ENCODE peak calls at places on chromosomes 1 and 21, in five cellular contexts. D, H, R, F and K are unnamed samples.

GRCh38 chr1:118333601-118334241 is 148.7 kb upstream of the SPAG17 start:
- DNase-seq in F (no peak), R (no peak), D (no peak), H (no peak), K (no peak)

GRCh38 chr1:78758493-78758892 is 108.9 kb downstream of the IFI44 start:
- DNase-seq in R (peak; percentile 17), H (no peak), F (no peak), D (no peak), K (no peak)

GRCh38 chr1:208177656-208178055 is 66.5 kb downstream of the PLXNA2 start:
- DNase-seq in F (no peak), H (no peak), D (peak; percentile 24), R (no peak), K (no peak)

GRCh38 chr1:28456078-28456477 is 49.8 kb upstream of the RCC1 start:
- DNase-seq in H (no peak), D (peak; percentile 77), R (peak; percentile 83), F (no peak), K (no peak)

GRCh38 chr21:25234857-25235801 is 372.2 kb downstream of the MRPL39 start:
- DNase-seq in F (no peak), D (no peak), R (no peak), H (no peak), K (no peak)

GRCh38 chr1:230043102-230043501 is 23.9 kb upstream of the GALNT2 start:
- DNase-seq in D (no peak), R (no peak), F (no peak), H (no peak), K (no peak)

GRCh38 chr1:208291923-208292711 is 47.9 kb upstream of the PLXNA2 start:
- DNase-seq in H (no peak), D (no peak), F (no peak), R (no peak), K (no peak)

GRCh38 chr21:45747802-45748445 is 104.4 kb downstream of the PCBP3 start:
- DNase-seq in D (peak; percentile 90), R (peak; percentile 51), H (no peak), F (no peak), K (peak; percentile 80)

GRCh38 chr1:184590163-184590750 is 164.4 kb downstream of the EDEM3 start:
- DNase-seq in D (no peak), H (peak; percentile 67), R (no peak), F (no peak), K (no peak)

GRCh38 chr1:60942291-60942690 is 140.1 kb upstream of the NFIA start:
- DNase-seq in D (no peak), H (no peak), F (no peak), R (no peak), K (no peak)

GRCh38 chr1:71087713-71088112 is 6.9 kb upstream of the ZRANB2 start:
- DNase-seq in H (no peak), F (no peak), D (no peak), R (no peak), K (no peak)

GRCh38 chr1:216598448-216598847 is 124.8 kb downstream of the ESRRG start:
- DNase-seq in D (no peak), H (no peak), R (no peak), F (no peak), K (no peak)

GRCh38 chr1:18668051-18668450 is 37.4 kb downstream of the PAX7 start:
- DNase-seq in R (no peak), F (no peak), H (no peak), D (no peak), K (no peak)

GRCh38 chr1:1212780-1213152 is 1.2 kb downstream of the TNFRSF4 start:
- DNase-seq in F (peak; percentile 78), H (no peak), R (peak; percentile 11), D (no peak), K (peak; percentile 14)

GRCh38 chr1:168742386-168742785 is 13.4 kb upstream of the DPT start:
- DNase-seq in D (no peak), F (no peak), H (no peak), R (no peak), K (no peak)

GRCh38 chr1:212583082-212583615 is 25.4 kb upstream of the ATF3 start:
- DNase-seq in F (no peak), D (no peak), H (no peak), R (no peak), K (no peak)

GRCh38 chr1:53410100-53410541 is 49.1 kb upstream of the DMRTB1 start:
- DNase-seq in R (peak; percentile 47), H (no peak), F (no peak), D (peak; percentile 63), K (peak; percentile 71)

GRCh38 chr1:22832414-22832786 is 121.8 kb downstream of the EPHB2 start:
- DNase-seq in H (no peak), R (peak; percentile 80), F (no peak), D (peak; percentile 74), K (no peak)

GRCh38 chr1:199272107-199272506 is 633.3 kb downstream of the PTPRC start:
- DNase-seq in R (peak; percentile 74), D (peak; percentile 74), F (no peak), H (no peak), K (no peak)

GRCh38 chr1:9877962-9878361 is 32.1 kb downstream of the CTNNBIP1 start:
- DNase-seq in D (no peak), R (no peak), F (no peak), H (no peak), K (no peak)

GRCh38 chr1:97137862-97138514 is 416.4 kb downstream of the PTBP2 start:
- DNase-seq in D (peak; percentile 80), R (peak; percentile 78), F (no peak), H (peak; percentile 54), K (peak; percentile 70)

GRCh38 chr1:33295450-33296081 is 25.3 kb downstream of the A3GALT2 start:
- DNase-seq in R (peak; percentile 73), F (peak; percentile 93), D (peak; percentile 85), H (peak; percentile 91), K (peak; percentile 74)

GRCh38 chr1:23393706-23394105 is 24.1 kb upstream of the ZNF436 start:
- DNase-seq in H (peak; percentile 37), D (peak; percentile 68), F (peak; percentile 70), R (peak; percentile 76), K (peak; percentile 42)

GRCh38 chr1:167671727-167672511 is 41.9 kb downstream of the RCSD1 start:
- DNase-seq in H (no peak), D (no peak), R (no peak), F (no peak), K (no peak)

GRCh38 chr1:101128211-101128727 is 102.7 kb upstream of the DPH5 start:
- DNase-seq in D (no peak), R (no peak), F (no peak), H (no peak), K (no peak)

GRCh38 chr1:10607228-10607627 is 132.5 kb downstream of the PEX14 start:
- DNase-seq in H (no peak), F (no peak), D (no peak), R (peak; percentile 90), K (no peak)

GRCh38 chr1:185409763-185410528 is 92.9 kb upstream of the IVNS1ABP start:
- DNase-seq in R (peak; percentile 5), D (no peak), F (no peak), H (no peak), K (no peak)

DNA sequence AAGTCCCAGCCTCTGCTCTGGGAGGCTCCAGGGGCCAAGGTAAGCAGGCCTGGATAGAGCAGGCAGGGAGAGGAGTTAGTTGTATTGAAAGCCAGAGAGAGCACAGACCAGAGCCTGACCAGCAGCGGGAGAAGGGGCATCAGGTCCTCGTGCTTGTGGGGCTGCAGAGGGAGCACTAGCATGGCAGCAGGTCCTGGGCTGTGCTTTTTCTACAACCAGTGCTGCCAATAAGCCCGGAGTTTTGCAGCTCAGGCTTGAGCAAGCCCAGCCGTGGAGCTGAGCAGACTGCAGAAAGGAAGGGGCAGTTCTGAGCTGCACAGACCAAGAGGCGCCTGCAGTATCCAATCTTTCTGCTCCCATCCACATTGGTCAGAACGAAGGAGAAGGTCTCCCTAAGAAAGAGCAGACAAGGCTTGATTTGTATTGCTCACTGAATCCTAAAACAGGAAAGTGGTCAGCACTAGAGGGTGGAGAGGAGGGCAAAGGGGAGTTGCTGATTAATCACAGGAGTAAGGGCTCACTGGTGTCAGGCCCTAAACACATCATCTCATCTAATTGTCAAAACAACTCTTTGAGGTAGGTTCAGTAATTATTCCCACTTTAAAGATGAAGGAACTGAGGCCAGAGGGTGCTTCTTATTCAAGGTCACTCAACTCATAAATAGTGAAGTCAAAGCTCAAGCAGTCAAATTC is 2.7 kb downstream of the DENND2D start:
- DNase-seq in D (peak; percentile 43), F (no peak), H (no peak), R (peak; percentile 4), K (peak; percentile 43)
- H3K4me1 ChIP-seq in D (peaks cover 21% of the 10 kb centered on the region), F (no peaks in the 10 kb centered on the region), H (peaks cover 58% of the 10 kb centered on the region), R (peaks cover 22% of the 10 kb centered on the region), K (no peaks in the 10 kb centered on the region)

GRCh38 chr1:164768045-164768402 is 209.0 kb downstream of the PBX1 start:
- DNase-seq in R (peak; percentile 32), D (peak; percentile 48), F (no peak), H (no peak), K (no peak)

GRCh38 chr1:164770149-164770529 is 211.2 kb downstream of the PBX1 start:
- DNase-seq in H (no peak), F (no peak), R (no peak), D (no peak), K (no peak)

GRCh38 chr1:164769504-164770148 is 210.6 kb downstream of the PBX1 start:
- DNase-seq in R (no peak), F (no peak), H (no peak), D (no peak), K (no peak)

GRCh38 chr1:164767257-164768044 is 208.5 kb downstream of the PBX1 start:
- DNase-seq in H (no peak), F (no peak), D (peak; percentile 87), R (peak; percentile 98), K (no peak)

DNA sequence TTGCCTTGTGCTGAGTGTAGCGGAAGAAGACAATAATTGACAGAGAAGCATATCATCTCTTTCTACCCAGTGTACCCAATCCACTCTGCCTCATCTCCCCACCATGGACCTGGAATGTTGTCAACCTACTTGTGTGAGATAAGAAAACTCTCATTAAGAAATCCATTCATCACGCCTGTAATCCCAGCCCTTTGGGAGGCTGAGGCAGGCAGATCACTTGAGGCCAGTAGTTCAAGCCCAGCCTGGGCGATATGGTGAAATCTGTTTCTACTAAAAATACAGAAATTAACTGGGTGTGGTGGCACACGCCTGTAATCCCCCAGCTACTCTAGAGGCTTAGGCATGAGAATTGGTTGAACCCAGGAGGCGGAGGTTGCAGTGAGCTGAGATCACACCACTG is 209.6 kb downstream of the PBX1 start:
- DNase-seq in H (no peak), D (no peak), F (no peak), R (no peak), K (no peak)
- H3K4me1 ChIP-seq in H (peaks cover 89% of the 10 kb centered on the region), D (peaks cover 84% of the 10 kb centered on the region), F (peaks cover 53% of the 10 kb centered on the region), R (peaks cover 39% of the 10 kb centered on the region), K (peaks cover 16% of the 10 kb centered on the region)

GRCh38 chr1:3111616-3112021 is 42.6 kb downstream of the PRDM16 start:
- DNase-seq in R (no peak), F (no peak), H (no peak), D (no peak), K (no peak)
- H3K4me1 ChIP-seq in R (no peaks in the 10 kb centered on the region), F (peaks cover 60% of the 10 kb centered on the region), H (peaks cover 56% of the 10 kb centered on the region), D (no peaks in the 10 kb centered on the region), K (no peaks in the 10 kb centered on the region)

GRCh38 chr1:85465099-85465790 is at the start of gene DDAH1:
- DNase-seq in D (peak; percentile 89), R (peak; percentile 65), F (peak; percentile 75), H (peak; percentile 77), K (peak; percentile 65)

GRCh38 chr1:85462931-85463665 is 1.9 kb downstream of the DDAH1 start:
- DNase-seq in F (no peak), H (peak; percentile 21), R (no peak), D (peak; percentile 38), K (peak; percentile 8)

GRCh38 chr1:85464497-85465098 is 361 bp downstream of the DDAH1 start:
- DNase-seq in F (peak; percentile 86), R (peak; percentile 73), D (peak; percentile 90), H (peak; percentile 72), K (peak; percentile 47)

GRCh38 chr1:85465791-85466134 is 804 bp upstream of the DDAH1 start:
- DNase-seq in R (peak; percentile 66), F (no peak), H (no peak), D (peak; percentile 61), K (no peak)

GRCh38 chr1:85463666-85464496 is 1.1 kb downstream of the DDAH1 start:
- DNase-seq in F (no peak), R (no peak), H (no peak), D (peak; percentile 66), K (no peak)
- H3K4me1 ChIP-seq in F (no peaks in the 10 kb centered on the region), R (peaks cover 7% of the 10 kb centered on the region), H (peaks cover 57% of the 10 kb centered on the region), D (peaks cover 54% of the 10 kb centered on the region), K (no peaks in the 10 kb centered on the region)